ENCODE peak calls at places on chromosomes 12 and 14, in nine cellular contexts. U, R, T, H, F, Y, Q, K and B are unnamed samples.

GRCh38 chr12:52847335-52848102 is 1.3 kb downstream of the KRT78 start:
- DNase-seq in Q (no peak), F (no peak), T (no peak), H (no peak), U (no peak), K (no peak), Y (no peak), R (no peak), B (peak; percentile 54)

GRCh38 chr14:89217876-89218275 is 199.2 kb downstream of the FOXN3 start:
- DNase-seq in R (no peak), K (no peak), H (no peak), Y (peak; percentile 35), Q (no peak), T (no peak), U (no peak), F (no peak), B (no peak)

GRCh38 chr14:96126783-96127271 is 77.8 kb upstream of the BDKRB2 start:
- DNase-seq in H (no peak), K (no peak), T (no peak), F (no peak), Q (no peak), U (no peak), Y (no peak), R (no peak), B (no peak)

GRCh38 chr14:24150061-24150460 is 2.8 kb downstream of the RNF31 start:
- DNase-seq in F (no peak), H (no peak), T (no peak), R (no peak), Q (no peak), U (no peak), Y (no peak), K (no peak), B (no peak)

GRCh38 chr12:127296591-127296990 is 970.4 kb upstream of the TMEM132C start:
- DNase-seq in U (no peak), Y (no peak), K (no peak), H (no peak), Q (no peak), T (peak; percentile 9), F (no peak), R (no peak), B (no peak)

GRCh38 chr12:110498984-110499706 is 2.8 kb downstream of the VPS29 start:
- DNase-seq in F (no peak), H (no peak), T (no peak), R (no peak), K (no peak), U (peak; percentile 16), Q (no peak), Y (no peak), B (no peak)

GRCh38 chr12:110112335-110112660 is 11.9 kb upstream of the IFT81 start:
- DNase-seq in U (no peak), K (no peak), Q (no peak), H (no peak), R (no peak), Y (no peak), T (peak; percentile 52), F (no peak), B (no peak)

GRCh38 chr14:58082491-58083098 is 69.4 kb downstream of the ARMH4 start:
- DNase-seq in U (peak; percentile 74), K (no peak), H (no peak), T (no peak), Y (no peak), Q (no peak), R (no peak), F (peak; percentile 19), B (peak; percentile 30)

GRCh38 chr12:122097641-122098364 is 19.2 kb downstream of the MLXIP start:
- DNase-seq in H (peak; percentile 60), F (no peak), Y (no peak), Q (peak; percentile 65), T (no peak), U (peak; percentile 92), K (peak; percentile 73), R (no peak), B (no peak)

GRCh38 chr12:40525054-40525453 is 167.2 kb upstream of the CNTN1 start:
- DNase-seq in H (no peak), Y (no peak), T (no peak), Q (no peak), R (no peak), K (no peak), F (no peak), U (no peak), B (no peak)

GRCh38 chr14:97250925-97251324 is 453.7 kb downstream of the VRK1 start:
- DNase-seq in F (no peak), Y (no peak), U (no peak), R (no peak), H (no peak), K (no peak), Q (no peak), T (no peak), B (no peak)
- TF ChIP-seq POLR2A in F (no peak), Y (no peak), U (no peak), R (no peak), H (no peak), K (no peak), Q (no peak), T (no peak), B (no peak)

GRCh38 chr12:31470462-31470861 is 120.5 kb downstream of the DENND5B start:
- DNase-seq in H (no peak), U (no peak), T (no peak), K (no peak), Q (no peak), Y (no peak), F (no peak), R (no peak), B (no peak)

GRCh38 chr12:31466768-31467167 is 124.2 kb downstream of the DENND5B start:
- DNase-seq in Y (no peak), U (no peak), H (no peak), Q (no peak), F (no peak), R (no peak), K (no peak), T (no peak), B (no peak)

GRCh38 chr12:31474751-31475150 is 116.2 kb downstream of the DENND5B start:
- DNase-seq in T (no peak), F (no peak), U (no peak), Q (no peak), Y (no peak), K (no peak), R (no peak), H (no peak), B (no peak)

GRCh38 chr12:31471823-31472222 is 119.1 kb downstream of the DENND5B start:
- DNase-seq in Q (no peak), F (no peak), U (no peak), K (no peak), H (no peak), T (no peak), Y (no peak), R (no peak), B (no peak)

DNA sequence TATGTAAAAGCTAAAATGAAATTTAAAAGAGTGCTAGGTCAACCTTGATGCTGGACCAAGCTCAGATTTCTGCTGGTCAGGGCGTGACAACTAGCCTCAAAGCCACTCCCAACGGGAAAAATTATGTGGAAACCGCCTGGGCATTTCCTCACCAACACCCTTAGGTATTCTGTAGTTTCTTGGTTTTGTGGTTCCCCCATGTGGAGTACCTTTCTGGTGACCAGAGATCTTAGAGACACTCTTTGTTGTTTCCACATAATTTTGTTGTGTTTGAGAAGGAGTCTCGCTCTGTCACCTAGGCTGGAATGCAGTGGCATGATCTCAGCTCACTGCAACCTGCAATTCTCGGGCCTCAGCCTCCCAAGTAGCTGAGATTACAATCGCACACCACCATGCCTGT is 119.9 kb downstream of the DENND5B start:
- DNase-seq in K (no peak), T (no peak), F (no peak), Q (no peak), U (peak; percentile 24), Y (no peak), R (no peak), H (no peak), B (no peak)
- TF ChIP-seq POLR2A in K (no peak), T (no peak), F (no peak), Q (no peak), U (no peak), Y (no peak), R (no peak), H (no peak), B (no peak)

GRCh38 chr12:56334490-56334793 is 642 bp upstream of the PAN2 start:
- DNase-seq in U (no peak), K (no peak), Y (no peak), T (no peak), Q (no peak), R (no peak), H (no peak), F (no peak), B (no peak)

GRCh38 chr12:56336361-56337167 is 2.1 kb upstream of the IL23A start:
- DNase-seq in F (no peak), U (no peak), K (no peak), T (no peak), Y (no peak), R (no peak), H (no peak), Q (no peak), B (no peak)

GRCh38 chr12:56332512-56333196 is 1.1 kb downstream of the PAN2 start:
- DNase-seq in H (no peak), R (no peak), Y (no peak), U (no peak), T (no peak), Q (no peak), F (no peak), K (no peak), B (no peak)

GRCh38 chr12:56333197-56333678 is 562 bp downstream of the PAN2 start:
- DNase-seq in T (no peak), U (no peak), F (no peak), Y (no peak), K (no peak), H (no peak), R (no peak), Q (no peak), B (no peak)

GRCh38 chr12:56333679-56334489 is at the start of gene PAN2:
- DNase-seq in Q (peak; percentile 99), R (peak; percentile 95), K (peak; percentile 93), F (peak; percentile 98), T (peak; percentile 99), U (peak; percentile 99), H (peak; percentile 96), Y (peak; percentile 94), B (peak; percentile 98)
- TF ChIP-seq POLR2A in Q (peak; percentile 84), R (peak; percentile 73), K (peak; percentile 85), F (peak; percentile 82), T (peak; percentile 66), U (peak; percentile 61), H (peak; percentile 80), Y (peak; percentile 80), B (peak; percentile 50)

GRCh38 chr12:6903712-6904111 is 910 bp upstream of the LRRC23 start:
- DNase-seq in F (no peak), H (no peak), R (no peak), Q (no peak), Y (no peak), U (no peak), K (no peak), T (no peak), B (no peak)

GRCh38 chr12:6896846-6897435 is 7.7 kb upstream of the LRRC23 start:
- DNase-seq in F (no peak), U (no peak), Y (no peak), T (no peak), R (no peak), H (no peak), Q (no peak), K (no peak), B (no peak)

GRCh38 chr12:6902448-6902847 is 2.2 kb upstream of the LRRC23 start:
- DNase-seq in R (no peak), H (no peak), F (no peak), K (no peak), T (no peak), Q (peak; percentile 0), Y (no peak), U (no peak), B (no peak)

GRCh38 chr12:6904280-6905276 is at the start of gene LRRC23:
- DNase-seq in K (peak; percentile 95), U (peak; percentile 95), R (peak; percentile 99), T (peak; percentile 100), Y (peak; percentile 97), Q (peak; percentile 99), F (peak; percentile 95), H (peak; percentile 96), B (peak; percentile 63)

GRCh38 chr12:6899837-6900519 is 4.6 kb upstream of the LRRC23 start:
- DNase-seq in T (no peak), H (peak; percentile 68), F (no peak), Y (no peak), U (peak; percentile 62), K (no peak), Q (peak; percentile 81), R (peak; percentile 51), B (no peak)
- TF ChIP-seq POLR2A in T (no peak), H (no peak), F (no peak), Y (no peak), U (no peak), K (no peak), Q (no peak), R (no peak), B (no peak)